ENCODE peak calls at places on chromosomes 4 and X, in seven cellular contexts. A is Right ventricle myocardium superior; M is stimulated activated CD8-positive, alpha-beta memory T cell treated with anti-CD3 and anti-CD28 coated beads, Interleukin-15, amount 100 ng/mL, for 4 hours; W is mammary epithelial cell; Y is endodermal cell; F is caudate nucleus; O is activated T-cell treated with anti-CD3 and anti-CD28 coated beads for 1 hour. R is an unnamed sample.

GRCh38 chr4:163048447-163048846 is 118.2 kb downstream of the NAF1 start:
- DNase-seq in O (no peak), A (no peak), W (peak), M (no peak), F (no peak), Y (peak), R (no peak)

GRCh38 chr4:123278755-123279154 is 117.8 kb upstream of the SPRY1 start:
- DNase-seq in O (no peak), A (no peak), M (no peak), F (no peak), W (no peak), Y (no peak), R (no peak)

GRCh38 chrX:133749370-133749769 is 236.0 kb downstream of the GPC3 start:
- DNase-seq in W (no peak), F (no peak), A (no peak), M (no peak), O (no peak), Y (no peak), R (no peak)

GRCh38 chrX:43505759-43506158 is 150.3 kb upstream of the MAOA start:
- DNase-seq in O (no peak), W (peak), F (no peak), Y (no peak), A (no peak), M (no peak), R (no peak)

GRCh38 chrX:40155617-40156471 is 58.1 kb upstream of the BCOR start:
- DNase-seq in M (no peak), F (no peak), W (no peak), A (peak), Y (peak), O (no peak), R (no peak)

GRCh38 chr4:140237616-140238352 is 83.8 kb upstream of the MAML3 start:
- DNase-seq in M (no peak), W (no peak), O (no peak), F (peak), Y (peak), A (peak), R (peak)

GRCh38 chr4:155025762-155026457 is 182.5 kb upstream of the NPY2R start:
- DNase-seq in M (no peak), F (no peak), O (no peak), A (peak), Y (peak), W (peak), R (no peak)

GRCh38 chr4:185817403-185817818 is 5.4 kb upstream of the SORBS2 start:
- DNase-seq in Y (no peak), M (no peak), O (no peak), A (peak), F (no peak), W (no peak), R (no peak)

GRCh38 chrX:149495573-149496071 is 9.5 kb downstream of the IDS start:
- DNase-seq in Y (peak), F (no peak), M (no peak), A (no peak), W (peak), O (no peak), R (peak)

GRCh38 chrX:45007598-45007997 is 134.6 kb downstream of the KDM6A start:
- DNase-seq in M (no peak), F (no peak), A (no peak), Y (no peak), W (no peak), O (no peak), R (no peak)

GRCh38 chr4:1792832-1793495 is at the start of gene FGFR3:
- DNase-seq in M (peak), A (peak), O (peak), W (no peak), Y (peak), F (no peak), R (no peak)

GRCh38 chrX:139759637-139760036 is 51.7 kb upstream of the MCF2 start:
- DNase-seq in Y (peak), W (peak), M (no peak), O (no peak), F (no peak), A (no peak), R (no peak)

GRCh38 chrX:39857780-39858179 is 240.0 kb downstream of the BCOR start:
- DNase-seq in M (no peak), Y (no peak), W (no peak), A (no peak), F (no peak), O (no peak), R (no peak)

GRCh38 chr4:156521631-156522030 is 450.0 kb downstream of the PDGFC start:
- DNase-seq in O (no peak), W (no peak), A (no peak), F (no peak), M (no peak), Y (no peak), R (no peak)

GRCh38 chr4:173489514-173489913 is 40.5 kb downstream of the HAND2 start:
- DNase-seq in M (no peak), O (no peak), Y (no peak), F (no peak), A (no peak), W (no peak), R (no peak)

GRCh38 chrX:119654112-119654531 is 38.8 kb downstream of the SEPTIN6 start:
- DNase-seq in M (no peak), W (no peak), O (no peak), Y (peak), A (peak), F (peak), R (no peak)

GRCh38 chrX:150841466-150842197 is 56.8 kb downstream of the CD99L2 start:
- DNase-seq in F (no peak), Y (no peak), M (no peak), W (peak), A (no peak), O (no peak), R (no peak)

GRCh38 chr4:1026115-1026514 is 14.7 kb downstream of the FGFRL1 start:
- DNase-seq in F (no peak), Y (peak), W (peak), M (no peak), A (no peak), O (no peak), R (no peak)

GRCh38 chr4:3518511-3518880 is 13.7 kb downstream of the LRPAP1 start:
- DNase-seq in O (no peak), Y (no peak), A (no peak), W (no peak), F (no peak), M (no peak), R (no peak)

GRCh38 chrX:96619588-96619987 is 65.1 kb upstream of the DIAPH2 start:
- DNase-seq in M (no peak), F (no peak), O (no peak), W (peak), A (no peak), Y (no peak), R (no peak)

GRCh38 chrX:84340981-84341380 is 153.0 kb upstream of the RPS6KA6 start:
- DNase-seq in O (no peak), M (no peak), A (no peak), Y (no peak), F (no peak), W (peak), R (no peak)

GRCh38 chr4:176883681-176884418 is 91.1 kb upstream of the VEGFC start:
- DNase-seq in A (no peak), M (no peak), F (no peak), Y (no peak), O (no peak), W (peak), R (no peak)

GRCh38 chr4:148026022-148026421 is 294.1 kb downstream of the ARHGAP10 start:
- DNase-seq in O (no peak), W (peak), Y (peak), F (no peak), A (no peak), M (no peak), R (no peak)

GRCh38 chr4:13492752-13493151 is 8.6 kb upstream of the RAB28 start:
- DNase-seq in W (no peak), F (no peak), A (no peak), O (no peak), Y (no peak), M (no peak), R (no peak)

GRCh38 chr4:6616087-6616995 is 24.1 kb upstream of the MRFAP1 start:
- DNase-seq in W (no peak), F (no peak), A (no peak), Y (no peak), O (no peak), M (no peak), R (no peak)

GRCh38 chr4:20395160-20395773 is 143.6 kb downstream of the SLIT2 start:
- DNase-seq in M (no peak), A (no peak), F (peak), Y (peak), W (peak), O (peak), R (no peak)

GRCh38 chrX:13085533-13085932 is 41.1 kb upstream of the FAM9C start:
- DNase-seq in O (peak), M (no peak), Y (no peak), A (no peak), F (no peak), W (no peak), R (no peak)

GRCh38 chr4:2411786-2412510 is 6.5 kb downstream of the ZFYVE28 start:
- DNase-seq in O (no peak), F (no peak), A (no peak), M (no peak), W (no peak), Y (peak), R (no peak)